ENCODE peak calls at places on chromosomes 12 and 14, in ten cellular contexts. K is heart right ventricle; B is cardiac fibroblast; S is fibroblast of mammary gland; I is BE2C; H is stomach; M is pancreas; O is CD8-positive, alpha-beta T cell; W is GM23338; Q is retinal pigment epithelial cell. U is an unnamed sample.

GRCh38 chr14:51917186-51917585 is 56.8 kb downstream of the GNG2 start:
- DNase-seq in W (no peak), O (no peak), M (no peak), I (no peak), S (peak; percentile 66), H (no peak), B (no peak), Q (no peak), K (no peak), U (no peak)

GRCh38 chr12:19707948-19708409 is 268.7 kb downstream of the AEBP2 start:
- DNase-seq in M (no peak), B (no peak), S (peak; percentile 81), H (no peak), O (no peak), K (no peak), Q (no peak), I (no peak), W (no peak), U (no peak)

GRCh38 chr14:69038449-69039286 is 59.6 kb upstream of the ACTN1 start:
- DNase-seq in K (no peak), Q (peak; percentile 83), H (no peak), O (no peak), I (no peak), B (peak; percentile 83), W (no peak), S (peak; percentile 95), M (no peak), U (no peak)

GRCh38 chr14:33842299-33842698 is 108.6 kb downstream of the EGLN3 start:
- DNase-seq in I (no peak), H (no peak), Q (peak; percentile 34), M (no peak), B (no peak), W (no peak), K (no peak), S (no peak), O (no peak), U (no peak)

GRCh38 chr14:69473271-69473670 is 11.3 kb upstream of the PLEKHD1 start:
- DNase-seq in M (no peak), S (no peak), H (no peak), K (no peak), W (no peak), I (no peak), Q (no peak), B (no peak), O (no peak), U (no peak)

GRCh38 chr12:64092507-64092906 is 129.6 kb downstream of the KICS2 start:
- DNase-seq in S (no peak), W (no peak), Q (no peak), H (no peak), B (no peak), M (no peak), I (no peak), O (no peak), K (no peak), U (no peak)

GRCh38 chr12:82757611-82758010 is 70.9 kb downstream of the TMTC2 start:
- DNase-seq in K (no peak), S (no peak), Q (no peak), M (no peak), O (no peak), H (no peak), B (peak; percentile 18), W (no peak), I (no peak), U (no peak)

GRCh38 chr14:23047751-23048693 is 6.0 kb downstream of the PSMB11 start:
- DNase-seq in K (no peak), H (no peak), Q (no peak), O (no peak), M (no peak), S (no peak), W (no peak), I (no peak), B (no peak), U (no peak)

GRCh38 chr14:89417469-89418225 is 614 bp upstream of the FOXN3 start:
- DNase-seq in W (peak; percentile 64), M (peak; percentile 50), Q (no peak), K (peak; percentile 55), H (peak; percentile 60), O (peak; percentile 70), B (peak; percentile 47), I (peak; percentile 65), S (peak; percentile 48), U (no peak)

GRCh38 chr14:59189281-59189821 is 884 bp downstream of the DAAM1 start:
- DNase-seq in K (peak; percentile 32), M (peak; percentile 30), O (no peak), W (peak; percentile 28), Q (no peak), B (peak; percentile 33), I (no peak), S (no peak), H (no peak), U (no peak)
- H3K4me3 ChIP-seq in K (peak overlapping the region; percentile 95), M (peak overlapping the region; percentile 83), O (peak overlapping the region; percentile 63), W (peak overlapping the region; percentile 95), Q (peak overlapping the region; percentile 89), B (peak overlapping the region; percentile 97), I (peak overlapping the region; percentile 89), S (peak overlapping the region; percentile 88), H (peak overlapping the region; percentile 89), U (peak overlapping the region; percentile 94)

GRCh38 chr12:50032516-50033316 is 7.4 kb upstream of the RACGAP1 start:
- DNase-seq in I (peak; percentile 24), Q (no peak), M (no peak), W (peak; percentile 74), O (no peak), B (no peak), H (peak; percentile 25), K (peak; percentile 20), S (no peak), U (no peak)

GRCh38 chr12:50039151-50039835 is 14.0 kb upstream of the RACGAP1 start:
- DNase-seq in W (peak; percentile 96), S (peak; percentile 72), M (peak; percentile 82), I (peak; percentile 92), B (peak; percentile 84), K (peak; percentile 88), Q (no peak), H (peak; percentile 94), O (peak; percentile 81), U (peak; percentile 38)

DNA sequence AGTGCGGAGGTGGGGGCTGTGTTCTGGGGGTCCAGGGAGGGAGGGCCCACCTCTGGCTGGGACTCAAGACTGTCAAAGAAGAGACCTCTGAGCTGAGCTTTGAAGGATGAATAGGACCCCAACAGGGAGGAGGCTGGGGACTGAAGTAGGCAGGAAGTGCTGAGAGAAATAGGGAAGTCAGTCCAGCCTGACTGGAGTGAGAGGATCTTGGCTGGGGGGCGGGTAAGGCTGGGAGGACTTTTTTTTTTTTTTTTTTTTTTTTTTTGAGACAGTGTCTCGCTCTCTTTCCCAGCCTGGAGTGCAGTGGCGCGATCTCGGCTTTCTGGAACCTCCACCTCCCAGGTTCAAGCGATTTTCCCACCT is 8.0 kb upstream of the RACGAP1 start:
- DNase-seq in O (no peak), Q (no peak), M (no peak), K (no peak), S (no peak), I (no peak), W (peak; percentile 38), H (no peak), B (no peak), U (no peak)
- H3K4me3 ChIP-seq in O (no peak overlapping the region), Q (no peak overlapping the region), M (peak overlapping the region; percentile 28), K (no peak overlapping the region), S (no peak overlapping the region), I (no peak overlapping the region), W (peak overlapping the region; percentile 65), H (peak overlapping the region; percentile 42), B (no peak overlapping the region), U (no peak overlapping the region)

DNA sequence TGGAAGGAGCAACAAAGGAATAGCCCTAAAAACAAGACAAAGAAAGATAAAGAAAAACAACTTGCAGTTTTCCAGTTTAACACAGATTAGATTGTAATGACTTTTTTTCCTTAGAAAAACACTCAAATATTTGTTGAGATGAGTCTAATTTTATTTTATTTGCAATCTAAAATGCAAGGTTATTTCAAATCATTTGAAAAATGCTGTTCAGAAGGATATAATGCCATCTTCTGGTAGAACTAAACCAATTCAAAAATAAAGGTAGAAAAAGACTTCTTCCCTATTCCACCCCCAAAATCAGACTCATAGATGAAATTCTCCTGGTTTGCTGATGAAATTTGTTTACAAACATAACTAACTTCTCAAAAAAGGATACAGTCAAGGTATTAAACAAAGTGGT is 84.5 kb upstream of the TTC7B start:
- DNase-seq in I (no peak), S (peak; percentile 13), K (no peak), M (no peak), W (no peak), Q (no peak), H (no peak), B (peak; percentile 14), O (no peak), U (no peak)
- H3K4me3 ChIP-seq in I (no peak overlapping the region), S (no peak overlapping the region), K (no peak overlapping the region), M (no peak overlapping the region), W (no peak overlapping the region), Q (no peak overlapping the region), H (no peak overlapping the region), B (no peak overlapping the region), O (no peak overlapping the region), U (no peak overlapping the region)

GRCh38 chr14:63862163-63862562 is 9.4 kb downstream of the SYNE2 start:
- DNase-seq in O (no peak), I (no peak), Q (no peak), M (no peak), K (no peak), W (no peak), H (no peak), B (no peak), S (no peak), U (no peak)
- H3K4me3 ChIP-seq in O (no peak overlapping the region), I (no peak overlapping the region), Q (no peak overlapping the region), M (no peak overlapping the region), K (no peak overlapping the region), W (no peak overlapping the region), H (no peak overlapping the region), B (no peak overlapping the region), S (no peak overlapping the region), U (no peak overlapping the region)

GRCh38 chr12:14257303-14257733 is 108.2 kb upstream of the ATF7IP start:
- DNase-seq in Q (no peak), W (no peak), S (no peak), I (no peak), B (no peak), M (no peak), H (no peak), K (peak; percentile 79), O (no peak), U (no peak)

GRCh38 chr12:14257734-14258467 is 107.6 kb upstream of the ATF7IP start:
- DNase-seq in Q (peak; percentile 100), M (peak; percentile 96), W (peak; percentile 100), I (peak; percentile 91), K (no peak), O (peak; percentile 86), H (peak; percentile 95), B (peak; percentile 99), S (peak; percentile 100), U (peak; percentile 95)

GRCh38 chr12:14256139-14256538 is 109.3 kb upstream of the ATF7IP start:
- DNase-seq in M (no peak), O (peak; percentile 71), K (no peak), B (peak; percentile 77), Q (peak; percentile 21), I (no peak), H (no peak), W (no peak), S (peak; percentile 61), U (no peak)

GRCh38 chr12:14258468-14258947 is 107.0 kb upstream of the ATF7IP start:
- DNase-seq in B (no peak), M (peak; percentile 25), K (no peak), W (peak; percentile 57), Q (no peak), I (peak; percentile 38), H (no peak), S (no peak), O (no peak), U (no peak)

GRCh38 chr12:14256555-14257169 is 108.8 kb upstream of the ATF7IP start:
- DNase-seq in S (peak; percentile 92), H (peak; percentile 78), Q (peak; percentile 41), K (peak; percentile 82), I (peak; percentile 78), O (peak; percentile 83), B (peak; percentile 92), M (peak; percentile 67), W (peak; percentile 92), U (peak; percentile 60)
- H3K4me3 ChIP-seq in S (no peak overlapping the region), H (no peak overlapping the region), Q (no peak overlapping the region), K (no peak overlapping the region), I (no peak overlapping the region), O (peak overlapping the region; percentile 17), B (no peak overlapping the region), M (peak overlapping the region; percentile 15), W (peak overlapping the region; percentile 20), U (no peak overlapping the region)

U was measured in astrocyte of the cerebellum.